ENCODE peak calls at places on chromosomes 3 and 15, in six cellular contexts. One of them, this sample, is unnamed.

GRCh38 chr3:31448035-31448881 is 84.5 kb upstream of the STT3B start:
- DNase-seq in right lobe of liver: peak; percentile 51
- DNase-seq in upper lobe of right lung: peak; percentile 66
- DNase-seq in CD8-positive, alpha-beta memory T cell: peak; percentile 15
- DNase-seq in psoas muscle: no peak
- DNase-seq in Peyer's patch: peak; percentile 71
- DNase-seq in this sample: peak; percentile 26

GRCh38 chr15:57703387-57703786 is 3.1 kb upstream of the POLR2M start:
- DNase-seq in Peyer's patch: no peak
- DNase-seq in right lobe of liver: no peak
- DNase-seq in psoas muscle: no peak
- DNase-seq in upper lobe of right lung: no peak
- DNase-seq in CD8-positive, alpha-beta memory T cell: peak; percentile 26
- DNase-seq in this sample: no peak

GRCh38 chr3:190321789-190322603 is at the start of gene CLDN1:
- DNase-seq in CD8-positive, alpha-beta memory T cell: peak; percentile 46
- DNase-seq in Peyer's patch: peak; percentile 88
- DNase-seq in psoas muscle: peak; percentile 87
- DNase-seq in right lobe of liver: peak; percentile 92
- DNase-seq in upper lobe of right lung: peak; percentile 92
- DNase-seq in this sample: peak; percentile 73

GRCh38 chr15:25715536-25716413 is 147.4 kb downstream of the ATP10A start:
- DNase-seq in right lobe of liver: no peak
- DNase-seq in Peyer's patch: peak; percentile 24
- DNase-seq in psoas muscle: no peak
- DNase-seq in CD8-positive, alpha-beta memory T cell: no peak
- DNase-seq in upper lobe of right lung: peak; percentile 64
- DNase-seq in this sample: no peak

GRCh38 chr15:70290708-70291107 is 193.0 kb upstream of the TLE3 start:
- DNase-seq in right lobe of liver: no peak
- DNase-seq in upper lobe of right lung: peak; percentile 23
- DNase-seq in psoas muscle: no peak
- DNase-seq in CD8-positive, alpha-beta memory T cell: no peak
- DNase-seq in Peyer's patch: no peak
- DNase-seq in this sample: no peak

GRCh38 chr3:190345878-190346277 is 23.6 kb upstream of the CLDN1 start:
- DNase-seq in upper lobe of right lung: no peak
- DNase-seq in CD8-positive, alpha-beta memory T cell: no peak
- DNase-seq in psoas muscle: no peak
- DNase-seq in Peyer's patch: no peak
- DNase-seq in right lobe of liver: no peak
- DNase-seq in this sample: no peak

GRCh38 chr3:110995461-110996226 is 76.0 kb upstream of the NECTIN3 start:
- DNase-seq in psoas muscle: no peak
- DNase-seq in Peyer's patch: no peak
- DNase-seq in CD8-positive, alpha-beta memory T cell: no peak
- DNase-seq in upper lobe of right lung: no peak
- DNase-seq in right lobe of liver: no peak
- DNase-seq in this sample: no peak

GRCh38 chr3:27905625-27906024 is 183.5 kb upstream of the EOMES start:
- DNase-seq in psoas muscle: no peak
- DNase-seq in Peyer's patch: no peak
- DNase-seq in CD8-positive, alpha-beta memory T cell: peak; percentile 65
- DNase-seq in right lobe of liver: no peak
- DNase-seq in upper lobe of right lung: no peak
- DNase-seq in this sample: peak; percentile 29

GRCh38 chr15:96122077-96123027 is 208.1 kb upstream of the NR2F2 start:
- DNase-seq in psoas muscle: no peak
- DNase-seq in CD8-positive, alpha-beta memory T cell: no peak
- DNase-seq in upper lobe of right lung: no peak
- DNase-seq in Peyer's patch: no peak
- DNase-seq in right lobe of liver: no peak
- DNase-seq in this sample: peak; percentile 5

GRCh38 chr3:59515936-59516335 is 466.1 kb upstream of the CFAP20DC start:
- DNase-seq in psoas muscle: no peak
- DNase-seq in upper lobe of right lung: no peak
- DNase-seq in right lobe of liver: no peak
- DNase-seq in Peyer's patch: no peak
- DNase-seq in CD8-positive, alpha-beta memory T cell: no peak
- DNase-seq in this sample: no peak

GRCh38 chr15:93300796-93301195 is 211.8 kb upstream of the RGMA start:
- DNase-seq in right lobe of liver: no peak
- DNase-seq in psoas muscle: no peak
- DNase-seq in CD8-positive, alpha-beta memory T cell: no peak
- DNase-seq in Peyer's patch: no peak
- DNase-seq in upper lobe of right lung: no peak
- DNase-seq in this sample: peak; percentile 15

GRCh38 chr15:54212635-54213034 is 234.4 kb downstream of the UNC13C start:
- DNase-seq in psoas muscle: no peak
- DNase-seq in Peyer's patch: no peak
- DNase-seq in upper lobe of right lung: no peak
- DNase-seq in right lobe of liver: no peak
- DNase-seq in CD8-positive, alpha-beta memory T cell: no peak
- DNase-seq in this sample: no peak

GRCh38 chr15:36390491-36390890 is 188.9 kb upstream of the CDIN1 start:
- DNase-seq in CD8-positive, alpha-beta memory T cell: no peak
- DNase-seq in right lobe of liver: no peak
- DNase-seq in psoas muscle: no peak
- DNase-seq in Peyer's patch: no peak
- DNase-seq in upper lobe of right lung: no peak
- DNase-seq in this sample: no peak

GRCh38 chr15:52727825-52728224 is 48.6 kb upstream of the ATOSA start:
- DNase-seq in upper lobe of right lung: no peak
- DNase-seq in CD8-positive, alpha-beta memory T cell: no peak
- DNase-seq in right lobe of liver: no peak
- DNase-seq in psoas muscle: no peak
- DNase-seq in Peyer's patch: no peak
- DNase-seq in this sample: no peak

GRCh38 chr15:100468265-100468664 is 60.5 kb downstream of the CERS3 start:
- DNase-seq in psoas muscle: peak; percentile 72
- DNase-seq in Peyer's patch: peak; percentile 52
- DNase-seq in CD8-positive, alpha-beta memory T cell: no peak
- DNase-seq in upper lobe of right lung: no peak
- DNase-seq in right lobe of liver: peak; percentile 58
- DNase-seq in this sample: no peak

GRCh38 chr3:49785565-49786356 is 581 bp downstream of the IP6K1 start:
- DNase-seq in upper lobe of right lung: no peak
- DNase-seq in psoas muscle: peak; percentile 51
- DNase-seq in CD8-positive, alpha-beta memory T cell: peak; percentile 20
- DNase-seq in Peyer's patch: peak; percentile 55
- DNase-seq in right lobe of liver: peak; percentile 65
- DNase-seq in this sample: no peak

GRCh38 chr3:42376397-42376798 is 34.0 kb downstream of the LYZL4 start:
- DNase-seq in CD8-positive, alpha-beta memory T cell: no peak
- DNase-seq in upper lobe of right lung: no peak
- DNase-seq in psoas muscle: peak; percentile 56
- DNase-seq in Peyer's patch: no peak
- DNase-seq in right lobe of liver: no peak
- DNase-seq in this sample: no peak

GRCh38 chr3:30098656-30099454 is 507.5 kb upstream of the TGFBR2 start:
- DNase-seq in psoas muscle: no peak
- DNase-seq in right lobe of liver: no peak
- DNase-seq in CD8-positive, alpha-beta memory T cell: no peak
- DNase-seq in Peyer's patch: no peak
- DNase-seq in upper lobe of right lung: no peak
- DNase-seq in this sample: peak; percentile 48

GRCh38 chr15:48802257-48802656 is 8.6 kb downstream of the CEP152 start:
- DNase-seq in right lobe of liver: no peak
- DNase-seq in CD8-positive, alpha-beta memory T cell: no peak
- DNase-seq in psoas muscle: no peak
- DNase-seq in upper lobe of right lung: no peak
- DNase-seq in Peyer's patch: no peak
- DNase-seq in this sample: no peak

GRCh38 chr3:119356646-119357045 is 62.5 kb downstream of the ARHGAP31 start:
- DNase-seq in right lobe of liver: no peak
- DNase-seq in upper lobe of right lung: no peak
- DNase-seq in psoas muscle: no peak
- DNase-seq in Peyer's patch: no peak
- DNase-seq in CD8-positive, alpha-beta memory T cell: no peak
- DNase-seq in this sample: no peak

GRCh38 chr15:89423981-89424380 is 72.4 kb downstream of the RHCG start:
- DNase-seq in right lobe of liver: no peak
- DNase-seq in upper lobe of right lung: no peak
- DNase-seq in CD8-positive, alpha-beta memory T cell: no peak
- DNase-seq in Peyer's patch: no peak
- DNase-seq in psoas muscle: no peak
- DNase-seq in this sample: no peak
- H3K27ac ChIP-seq in right lobe of liver: no peak overlapping the region
- H3K27ac ChIP-seq in upper lobe of right lung: no peak overlapping the region
- H3K27ac ChIP-seq in CD8-positive, alpha-beta memory T cell: no peak overlapping the region
- H3K27ac ChIP-seq in Peyer's patch: no peak overlapping the region
- H3K27ac ChIP-seq in psoas muscle: no peak overlapping the region
- H3K27ac ChIP-seq in this sample: no peak overlapping the region

DNA sequence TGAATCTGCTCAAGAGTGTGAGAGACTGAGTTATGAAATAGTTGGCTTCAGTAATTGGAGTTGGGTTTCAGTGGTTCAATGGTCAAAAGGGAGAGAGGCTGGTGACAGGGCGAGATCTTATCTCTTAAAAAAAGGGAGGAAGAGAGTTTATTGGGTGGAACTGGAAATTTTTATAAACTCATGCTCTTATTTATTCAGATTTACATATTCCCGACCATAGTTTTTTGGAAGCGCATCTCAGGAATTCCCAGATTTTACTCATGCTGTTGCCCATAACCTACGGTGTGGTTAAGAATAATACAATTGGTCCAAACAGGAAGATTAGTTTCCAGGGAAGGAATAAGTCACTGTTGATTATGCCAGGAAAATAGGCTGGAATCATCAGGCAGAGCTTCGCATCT is 41.4 kb downstream of the CD200 start:
- DNase-seq in CD8-positive, alpha-beta memory T cell: no peak
- DNase-seq in upper lobe of right lung: no peak
- DNase-seq in Peyer's patch: no peak
- DNase-seq in psoas muscle: no peak
- DNase-seq in right lobe of liver: no peak
- DNase-seq in this sample: no peak
- H3K4me1 ChIP-seq in CD8-positive, alpha-beta memory T cell: no peaks in the 10 kb centered on the region
- H3K4me1 ChIP-seq in upper lobe of right lung: peaks cover 28% of the 10 kb centered on the region
- H3K4me1 ChIP-seq in Peyer's patch: no peaks in the 10 kb centered on the region
- H3K4me1 ChIP-seq in psoas muscle: no peaks in the 10 kb centered on the region
- H3K4me1 ChIP-seq in right lobe of liver: no peaks in the 10 kb centered on the region
- H3K4me1 ChIP-seq in this sample: peaks cover 6% of the 10 kb centered on the region

GRCh38 chr3:47503033-47503432 is 10.5 kb downstream of the ELP6 start:
- DNase-seq in right lobe of liver: no peak
- DNase-seq in psoas muscle: no peak
- DNase-seq in upper lobe of right lung: no peak
- DNase-seq in CD8-positive, alpha-beta memory T cell: no peak
- DNase-seq in Peyer's patch: no peak
- DNase-seq in this sample: no peak
- H3K36me3 ChIP-seq in right lobe of liver: peaks cover 18% of the 10 kb centered on the region
- H3K36me3 ChIP-seq in psoas muscle: peaks cover 88% of the 10 kb centered on the region
- H3K36me3 ChIP-seq in upper lobe of right lung: peaks cover 48% of the 10 kb centered on the region
- H3K36me3 ChIP-seq in CD8-positive, alpha-beta memory T cell: peaks cover 35% of the 10 kb centered on the region
- H3K36me3 ChIP-seq in Peyer's patch: no peaks in the 10 kb centered on the region
- H3K36me3 ChIP-seq in this sample: peaks cover 16% of the 10 kb centered on the region

DNA sequence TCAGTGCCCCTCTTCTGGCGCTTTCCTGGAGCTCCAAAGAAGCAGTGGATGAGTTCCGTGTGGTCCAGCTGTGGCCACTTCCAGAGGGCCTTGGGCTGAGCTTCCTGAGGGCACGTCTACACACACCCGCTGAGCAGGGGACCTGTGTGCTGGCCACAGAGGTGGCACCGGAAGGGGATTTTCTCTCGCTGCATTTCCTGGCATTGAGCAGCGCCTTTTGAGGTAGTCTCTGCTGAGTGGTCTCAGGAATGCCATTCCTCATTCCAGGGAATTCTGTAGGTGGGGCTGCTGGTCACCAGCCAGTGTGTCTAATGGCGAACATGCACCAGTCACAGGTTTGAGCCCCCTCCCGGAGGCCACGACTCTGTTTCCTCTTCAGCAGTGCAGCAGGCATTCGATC is 48.1 kb downstream of the AMOTL2 start:
- DNase-seq in CD8-positive, alpha-beta memory T cell: no peak
- DNase-seq in right lobe of liver: no peak
- DNase-seq in Peyer's patch: no peak
- DNase-seq in upper lobe of right lung: no peak
- DNase-seq in psoas muscle: peak; percentile 49
- DNase-seq in this sample: no peak
- H3K27ac ChIP-seq in CD8-positive, alpha-beta memory T cell: no peak overlapping the region
- H3K27ac ChIP-seq in right lobe of liver: peak overlapping the region; percentile 29
- H3K27ac ChIP-seq in Peyer's patch: peak overlapping the region; percentile 40
- H3K27ac ChIP-seq in upper lobe of right lung: peak overlapping the region; percentile 73
- H3K27ac ChIP-seq in psoas muscle: peak overlapping the region; percentile 71
- H3K27ac ChIP-seq in this sample: no peak overlapping the region

DNA sequence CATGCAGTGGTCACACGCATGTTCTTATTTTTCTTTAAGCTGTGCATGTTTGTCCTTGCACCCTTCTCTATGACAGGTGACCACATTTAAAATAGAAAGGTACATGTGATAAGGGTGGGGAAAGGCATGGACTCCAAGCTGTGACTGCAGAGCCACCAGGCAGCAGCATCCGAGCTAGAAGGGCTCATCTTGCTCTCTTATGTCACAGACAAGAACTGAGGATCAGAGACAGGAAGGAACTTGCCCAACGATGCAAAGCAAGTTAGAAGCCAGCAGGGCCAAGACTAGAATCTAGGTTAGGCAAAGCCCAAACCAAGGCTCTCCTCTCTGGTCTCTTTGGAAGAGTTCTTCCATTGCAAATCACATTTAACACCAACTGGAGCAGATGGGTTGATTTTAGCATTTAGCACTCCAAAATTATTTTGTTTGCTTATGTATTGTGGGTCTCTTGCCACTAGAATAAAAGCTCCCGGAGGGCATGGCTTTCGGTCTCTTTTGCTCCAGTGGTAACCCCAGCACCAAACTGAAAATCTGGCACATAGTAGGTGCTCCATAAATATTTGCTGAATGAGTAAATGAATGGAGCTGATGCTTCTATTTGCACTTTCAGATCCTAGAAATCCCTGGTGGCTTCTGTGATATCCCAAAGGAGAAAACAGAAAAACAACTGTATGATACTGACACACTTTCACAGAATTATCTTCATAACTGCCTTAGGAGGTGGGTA is 84.3 kb downstream of the IQSEC1 start:
- DNase-seq in psoas muscle: no peak
- DNase-seq in right lobe of liver: no peak
- DNase-seq in upper lobe of right lung: no peak
- DNase-seq in CD8-positive, alpha-beta memory T cell: no peak
- DNase-seq in Peyer's patch: no peak
- DNase-seq in this sample: no peak
- H3K4me1 ChIP-seq in psoas muscle: peaks cover 38% of the 10 kb centered on the region
- H3K4me1 ChIP-seq in right lobe of liver: peaks cover 7% of the 10 kb centered on the region
- H3K4me1 ChIP-seq in upper lobe of right lung: peaks cover 15% of the 10 kb centered on the region
- H3K4me1 ChIP-seq in CD8-positive, alpha-beta memory T cell: peaks cover 55% of the 10 kb centered on the region
- H3K4me1 ChIP-seq in Peyer's patch: no peaks in the 10 kb centered on the region
- H3K4me1 ChIP-seq in this sample: no peaks in the 10 kb centered on the region

DNA sequence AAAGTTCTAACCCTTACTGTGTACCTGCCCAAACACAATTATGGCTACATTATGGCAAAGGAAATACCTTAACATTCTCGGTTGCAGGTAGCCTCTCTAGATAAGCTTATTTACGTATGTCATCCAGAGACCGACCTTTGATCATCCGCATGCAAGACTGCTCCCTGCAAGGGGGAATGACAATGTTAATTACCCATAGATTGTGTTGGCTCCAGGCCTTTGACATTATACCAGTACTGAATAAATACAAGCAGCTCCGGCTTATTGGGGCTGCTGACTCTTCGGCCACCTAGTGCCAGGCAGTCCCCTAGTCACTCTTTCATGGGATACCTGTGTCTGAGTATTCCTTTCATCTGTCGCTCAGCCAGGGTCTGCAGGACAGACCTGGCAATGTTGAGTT is 223.5 kb downstream of the DTWD1 start:
- DNase-seq in Peyer's patch: peak; percentile 74
- DNase-seq in psoas muscle: no peak
- DNase-seq in CD8-positive, alpha-beta memory T cell: no peak
- DNase-seq in right lobe of liver: no peak
- DNase-seq in upper lobe of right lung: no peak
- DNase-seq in this sample: peak; percentile 88
- H3K36me3 ChIP-seq in Peyer's patch: no peaks in the 10 kb centered on the region
- H3K36me3 ChIP-seq in psoas muscle: no peaks in the 10 kb centered on the region
- H3K36me3 ChIP-seq in CD8-positive, alpha-beta memory T cell: no peaks in the 10 kb centered on the region
- H3K36me3 ChIP-seq in right lobe of liver: no peaks in the 10 kb centered on the region
- H3K36me3 ChIP-seq in upper lobe of right lung: no peaks in the 10 kb centered on the region
- H3K36me3 ChIP-seq in this sample: no peaks in the 10 kb centered on the region